ENCODE peak calls at places on chromosomes 13 and 19, in four cellular contexts. Q is activated CD8-positive, alpha-beta memory T cell treated with anti-CD3 and anti-CD28 coated beads for 1 hour; D is activated naive CD4-positive, alpha-beta T cell treated with anti-CD3 and anti-CD28 coated beads for 36 hours; B is NCI-H1105 treated with DMSO at 0.1 percent for 48 hours. V is an unnamed sample.

GRCh38 chr13:102097708-102098107 is 304.1 kb downstream of the FGF14 start:
- DNase-seq in Q (no peak), D (no peak), B (no peak), V (no peak)

GRCh38 chr19:58515259-58515658 is 3.5 kb upstream of the SLC27A5 start:
- DNase-seq in Q (no peak), D (no peak), B (no peak), V (no peak)

GRCh38 chr13:20969182-20969581 is 66.6 kb upstream of the XPO4 start:
- DNase-seq in Q (no peak), D (no peak), B (no peak), V (peak; percentile 51)

GRCh38 chr19:12896460-12896859 is 5.5 kb downstream of the GCDH start:
- DNase-seq in Q (no peak), D (no peak), B (no peak), V (no peak)

GRCh38 chr13:39311619-39312018 is 273.4 kb downstream of the NHLRC3 start:
- DNase-seq in Q (no peak), D (no peak), B (no peak), V (peak; percentile 16)

GRCh38 chr13:44331912-44332840 is 41.4 kb upstream of the SERP2 start:
- DNase-seq in Q (no peak), D (no peak), B (peak; percentile 51), V (peak; percentile 56)

GRCh38 chr19:19860756-19861390 is 4.8 kb upstream of the ZNF253 start:
- DNase-seq in Q (peak; percentile 11), D (peak; percentile 82), B (no peak), V (no peak)

GRCh38 chr19:498977-499623 is 2.8 kb downstream of the MADCAM1 start:
- DNase-seq in Q (no peak), D (no peak), B (no peak), V (no peak)

GRCh38 chr19:1672038-1672768 is 19.8 kb upstream of the TCF3 start:
- DNase-seq in Q (peak; percentile 57), D (peak; percentile 59), B (peak; percentile 21), V (peak; percentile 52)

GRCh38 chr19:13286195-13286985 is 136.2 kb downstream of the IER2 start:
- DNase-seq in Q (no peak), D (no peak), B (no peak), V (no peak)

GRCh38 chr19:32224371-32225244 is 120.8 kb upstream of the ZNF507 start:
- DNase-seq in Q (peak; percentile 43), D (peak; percentile 54), B (no peak), V (no peak)

GRCh38 chr19:32287811-32288227 is 57.6 kb upstream of the ZNF507 start:
- DNase-seq in Q (no peak), D (peak; percentile 52), B (no peak), V (peak; percentile 43)